ENCODE peak calls at places on chromosomes 11 and 22, in eight cellular contexts. W, C, N, Z, P, O, U and H are unnamed samples.

GRCh38 chr22:41555325-41555724 is 5.5 kb upstream of the CSDC2 start:
- DNase-seq in Z (no peak), W (no peak), C (no peak), N (no peak), U (no peak), O (no peak), P (peak), H (no peak)

GRCh38 chr11:66228521-66228920 is 39.9 kb upstream of the RAB1B start:
- DNase-seq in Z (no peak), N (no peak), U (no peak), C (no peak), O (no peak), W (no peak), P (no peak), H (no peak)

GRCh38 chr11:65932558-65932919 is 12.7 kb upstream of the TSGA10IP start:
- DNase-seq in O (no peak), Z (no peak), W (no peak), U (no peak), C (no peak), N (peak), P (peak), H (no peak)

GRCh38 chr11:45745065-45745811 is 59.7 kb upstream of the SLC35C1 start:
- DNase-seq in W (no peak), P (peak), Z (peak), U (no peak), C (no peak), O (no peak), N (peak), H (peak)

GRCh38 chr11:35237860-35238715 is 99.1 kb downstream of the CD44 start:
- DNase-seq in P (peak), Z (no peak), O (peak), U (no peak), N (peak), C (peak), W (no peak), H (no peak)

GRCh38 chr22:48719978-48720661 is 1107.6 kb downstream of the BRD1 start:
- DNase-seq in Z (no peak), P (no peak), U (no peak), O (no peak), W (no peak), N (no peak), C (no peak), H (peak)

GRCh38 chr22:19224985-19225384 is 46.4 kb upstream of the SLC25A1 start:
- DNase-seq in C (no peak), P (no peak), O (no peak), N (no peak), W (no peak), U (no peak), Z (no peak), H (no peak)

GRCh38 chr11:68297494-68297811 is 14.9 kb upstream of the LRP5 start:
- DNase-seq in P (no peak), N (no peak), O (no peak), U (no peak), Z (no peak), C (no peak), W (no peak), H (no peak)

GRCh38 chr11:120229451-120230424 is 10.2 kb upstream of the POU2F3 start:
- DNase-seq in P (no peak), U (peak), W (no peak), O (no peak), C (no peak), N (no peak), Z (peak), H (no peak)